ENCODE peak calls at places on chromosome 16, in eight cellular contexts. N, M, U, R, G, F, Y and L are unnamed samples.

GRCh38 chr16:67841198-67841815 is 813 bp upstream of the THAP11 start:
- DNase-seq in N (no peak), M (no peak), U (no peak), R (no peak), G (no peak), F (no peak), Y (no peak), L (no peak)

GRCh38 chr16:58628845-58629680 is 563 bp downstream of the CNOT1 start:
- DNase-seq in N (peak; percentile 59), M (peak; percentile 57), U (peak; percentile 25), R (peak; percentile 50), G (peak; percentile 23), F (peak; percentile 67), Y (no peak), L (peak; percentile 34)

GRCh38 chr16:53643474-53643873 is 60.2 kb downstream of the RPGRIP1L start:
- DNase-seq in N (no peak), M (no peak), U (no peak), R (no peak), G (no peak), F (no peak), Y (no peak), L (no peak)

GRCh38 chr16:77723108-77723514 is 797 bp downstream of the NUDT7 start:
- DNase-seq in N (no peak), M (peak; percentile 28), U (no peak), R (no peak), G (no peak), F (peak; percentile 34), Y (no peak), L (peak; percentile 4)

GRCh38 chr16:84726670-84727467 is 27.1 kb downstream of the USP10 start:
- DNase-seq in N (no peak), M (peak; percentile 25), U (no peak), R (no peak), G (no peak), F (no peak), Y (no peak), L (no peak)

GRCh38 chr16:87207509-87207908 is 109.7 kb downstream of the C16orf95 start:
- DNase-seq in N (no peak), M (peak; percentile 10), U (no peak), R (no peak), G (no peak), F (no peak), Y (no peak), L (no peak)

GRCh38 chr16:58459344-58460218 is 40.4 kb upstream of the NDRG4 start:
- DNase-seq in N (no peak), M (peak; percentile 7), U (no peak), R (no peak), G (no peak), F (no peak), Y (no peak), L (no peak)

GRCh38 chr16:57743458-57743857 is 7.9 kb downstream of the KATNB1 start:
- DNase-seq in N (no peak), M (no peak), U (no peak), R (no peak), G (no peak), F (no peak), Y (no peak), L (no peak)

GRCh38 chr16:83956336-83957289 is 3.6 kb downstream of the OSGIN1 start:
- DNase-seq in N (peak; percentile 57), M (peak; percentile 81), U (peak; percentile 36), R (peak; percentile 46), G (peak; percentile 54), F (peak; percentile 78), Y (peak; percentile 83), L (peak; percentile 58)

GRCh38 chr16:3115561-3115960 is 3.2 kb downstream of the ZNF205 start:
- DNase-seq in N (no peak), M (no peak), U (no peak), R (no peak), G (no peak), F (no peak), Y (no peak), L (no peak)

GRCh38 chr16:3113765-3114479 is 1.5 kb downstream of the ZNF205 start:
- DNase-seq in N (no peak), M (no peak), U (no peak), R (no peak), G (no peak), F (no peak), Y (no peak), L (no peak)

GRCh38 chr16:3112881-3113574 is 642 bp downstream of the ZNF205 start:
- DNase-seq in N (no peak), M (no peak), U (no peak), R (no peak), G (no peak), F (no peak), Y (no peak), L (no peak)

GRCh38 chr16:3112058-3112880 is at the start of gene ZNF205:
- DNase-seq in N (peak; percentile 56), M (peak; percentile 86), U (no peak), R (no peak), G (peak; percentile 49), F (no peak), Y (no peak), L (no peak)

GRCh38 chr16:3115011-3115410 is 2.6 kb downstream of the ZNF205 start:
- DNase-seq in N (no peak), M (no peak), U (no peak), R (no peak), G (no peak), F (no peak), Y (no peak), L (no peak)
- H3K4me1 ChIP-seq in N (peaks cover 3% of the 10 kb centered on the region), M (peaks cover 29% of the 10 kb centered on the region), U (peaks cover 15% of the 10 kb centered on the region), R (no peaks in the 10 kb centered on the region), G (peaks cover 34% of the 10 kb centered on the region), F (no peaks in the 10 kb centered on the region), Y (peaks cover 1% of the 10 kb centered on the region), L (no peaks in the 10 kb centered on the region)

GRCh38 chr16:69741519-69741918 is 13.2 kb downstream of the NOB1 start:
- DNase-seq in N (no peak), M (no peak), U (no peak), R (no peak), G (no peak), F (no peak), Y (no peak), L (no peak)
- H3K4me3 ChIP-seq in N (no peak overlapping the region), M (no peak overlapping the region), U (no peak overlapping the region), R (no peak overlapping the region), G (no peak overlapping the region), F (no peak overlapping the region), Y (no peak overlapping the region), L (no peak overlapping the region)

DNA sequence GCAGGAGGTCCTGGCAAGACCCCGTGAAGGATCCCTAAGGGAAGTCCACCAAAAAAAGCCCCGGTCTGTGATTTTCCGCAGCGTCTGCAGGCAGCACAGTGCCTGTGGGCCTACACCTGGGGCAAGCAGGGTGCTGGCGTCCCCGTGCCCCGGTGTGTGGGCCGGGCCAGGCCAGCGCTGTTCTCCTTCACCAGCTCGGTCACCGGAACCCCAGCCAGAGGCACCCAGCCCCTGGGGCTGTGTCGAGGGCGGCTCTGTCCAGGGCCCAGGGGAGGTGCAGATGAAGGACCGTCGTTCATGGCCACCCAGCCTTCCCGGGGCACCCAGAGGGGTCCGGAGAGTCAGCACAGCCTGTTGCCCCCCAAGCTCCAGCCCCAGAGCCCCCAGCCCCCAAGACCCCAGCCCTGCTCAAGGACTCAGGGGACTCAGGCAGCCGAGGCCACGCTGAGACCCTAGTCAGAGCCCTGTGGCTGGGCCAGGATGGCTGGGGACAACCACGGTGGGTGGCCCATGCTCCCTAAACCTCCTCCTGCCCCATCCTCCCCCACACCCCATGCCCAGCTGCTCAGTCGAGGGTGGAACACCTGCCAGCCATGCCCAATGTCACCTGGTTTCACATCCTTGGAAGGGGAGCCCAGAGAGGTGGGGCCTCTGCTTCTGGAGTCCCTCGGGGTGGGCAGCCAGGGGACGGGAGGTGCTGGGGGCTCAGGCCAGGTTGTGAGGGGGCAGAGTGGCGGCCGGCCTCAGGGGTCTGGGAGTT is 5.7 kb upstream of the C1QTNF8 start:
- DNase-seq in N (no peak), M (no peak), U (no peak), R (no peak), G (no peak), F (no peak), Y (no peak), L (no peak)
- H3K27me3 ChIP-seq in N (peaks cover 5% of the 10 kb centered on the region), M (no peaks in the 10 kb centered on the region), U (peaks cover 10% of the 10 kb centered on the region), R (no peaks in the 10 kb centered on the region), G (no peaks in the 10 kb centered on the region), F (no peaks in the 10 kb centered on the region), Y (no peaks in the 10 kb centered on the region), L (no peaks in the 10 kb centered on the region)

DNA sequence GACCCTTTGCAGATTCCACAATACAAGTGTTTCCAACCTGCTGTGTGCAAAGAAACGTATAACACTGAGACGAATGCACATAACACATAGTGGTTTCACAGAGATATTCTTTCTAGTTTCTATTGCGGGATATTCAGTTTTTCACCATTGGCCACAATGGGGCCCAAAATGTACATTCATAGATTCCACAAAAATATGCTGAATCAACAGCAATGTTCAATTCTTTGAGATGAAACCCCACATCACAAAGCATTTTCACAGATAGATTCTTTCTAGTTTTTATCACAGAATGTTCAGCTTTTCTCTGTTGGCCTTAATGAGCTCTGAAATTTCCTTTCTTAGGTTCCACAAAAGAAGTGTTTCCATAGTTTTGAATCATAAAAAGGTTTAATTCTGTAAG is 2472.3 kb downstream of the TP53TG3F start:
- DNase-seq in N (no peak), M (no peak), U (no peak), R (no peak), G (no peak), F (no peak), Y (no peak), L (no peak)
- H3K4me1 ChIP-seq in N (no peaks in the 10 kb centered on the region), M (no peaks in the 10 kb centered on the region), U (no peaks in the 10 kb centered on the region), R (no peaks in the 10 kb centered on the region), G (no peaks in the 10 kb centered on the region), F (no peaks in the 10 kb centered on the region), Y (no peaks in the 10 kb centered on the region), L (no peaks in the 10 kb centered on the region)

DNA sequence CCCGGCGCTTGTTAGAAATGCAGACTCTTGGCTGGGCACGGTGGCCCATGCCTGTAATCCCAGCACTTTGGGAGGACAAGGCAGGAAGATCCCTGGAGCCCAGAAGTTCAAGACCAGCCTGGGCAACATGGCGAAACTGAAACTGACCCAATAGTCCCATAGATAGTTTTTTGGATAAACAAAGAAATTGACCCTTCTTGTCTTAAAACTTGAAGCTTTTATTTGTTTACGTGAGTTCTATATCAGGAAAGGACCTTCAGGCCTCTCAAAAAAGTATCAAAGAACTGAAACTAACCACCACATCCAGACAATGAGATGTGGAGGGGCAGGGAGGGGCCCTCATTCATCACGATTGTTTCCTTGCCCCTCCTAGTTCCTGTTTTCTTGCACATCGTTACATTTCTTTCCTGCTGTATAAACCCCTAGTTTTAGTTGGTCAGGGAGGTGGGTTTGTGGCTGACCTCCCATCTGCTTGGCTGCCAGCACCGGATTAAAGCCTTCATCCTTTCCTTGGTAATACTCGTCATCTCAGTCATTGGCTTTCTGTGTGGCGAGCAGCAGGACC is 29.9 kb upstream of the PRM1 start:
- DNase-seq in N (no peak), M (no peak), U (no peak), R (peak; percentile 73), G (no peak), F (peak; percentile 50), Y (no peak), L (peak; percentile 63)
- H3K4me3 ChIP-seq in N (no peak overlapping the region), M (no peak overlapping the region), U (no peak overlapping the region), R (no peak overlapping the region), G (no peak overlapping the region), F (no peak overlapping the region), Y (no peak overlapping the region), L (no peak overlapping the region)

DNA sequence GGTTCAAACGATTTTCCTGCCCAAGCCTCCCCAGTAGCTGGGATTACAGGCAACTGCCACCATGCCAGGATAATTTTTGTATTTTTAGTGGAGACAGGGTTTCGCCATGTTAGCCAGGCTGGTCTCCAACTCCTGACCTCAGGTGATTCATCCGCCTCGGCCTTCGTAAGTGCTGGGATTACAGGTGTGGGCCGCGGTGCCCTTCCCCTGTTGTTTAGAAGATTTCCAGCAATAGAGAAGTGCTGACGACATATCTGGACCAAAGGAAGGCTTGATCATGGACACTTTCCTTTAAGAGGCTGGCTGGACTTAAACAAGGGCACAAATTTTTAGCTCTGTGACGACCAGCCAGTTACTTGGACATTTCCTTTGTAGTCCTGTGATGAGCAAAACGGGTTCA is 1.3 kb upstream of the MT1M start:
- DNase-seq in N (no peak), M (no peak), U (no peak), R (no peak), G (no peak), F (no peak), Y (no peak), L (no peak)
- H3K27me3 ChIP-seq in N (no peaks in the 10 kb centered on the region), M (no peaks in the 10 kb centered on the region), U (no peaks in the 10 kb centered on the region), R (peaks cover 47% of the 10 kb centered on the region), G (no peaks in the 10 kb centered on the region), F (peaks cover 25% of the 10 kb centered on the region), Y (peaks cover 89% of the 10 kb centered on the region), L (peaks cover 37% of the 10 kb centered on the region)